ENCODE peak calls at places on chromosomes 7 and 10, in ten cellular contexts. E is CD4-positive, alpha-beta T cell; D is H1; C is Panc1; Z is Peyer's patch; I is HCT116; T is esophagus squamous epithelium; J is B cell; H is cardiac muscle cell; W is foreskin fibroblast. O is an unnamed sample.
A peak's percentile ranks its signal among the peaks of the same experiment; 100 is the strongest.

GRCh38 chr7:2892571-2892970 is 48.5 kb upstream of the GNA12 start:
- DNase-seq in E (no peak), D (no peak), C (no peak), Z (no peak), I (no peak), T (no peak), J (no peak), H (no peak), W (no peak), O (no peak)

GRCh38 chr10:103765981-103766380 is 89.4 kb downstream of the SH3PXD2A start:
- DNase-seq in E (peak; percentile 86), D (no peak), C (no peak), Z (no peak), I (no peak), T (no peak), J (peak; percentile 52), H (no peak), W (peak; percentile 28), O (peak; percentile 39)

GRCh38 chr7:93948106-93948505 is 26.6 kb downstream of the GNG11 start:
- DNase-seq in E (no peak), D (no peak), C (no peak), Z (no peak), I (no peak), T (no peak), J (no peak), H (peak; percentile 25), W (peak; percentile 46), O (no peak)

GRCh38 chr10:103932996-103933395 is 15.0 kb upstream of the STN1 start:
- DNase-seq in E (no peak), D (no peak), C (no peak), Z (no peak), I (no peak), T (no peak), J (no peak), H (no peak), W (no peak), O (no peak)

GRCh38 chr10:132671171-132672154 is 114.5 kb downstream of the NKX6-2 start:
- DNase-seq in E (no peak), D (no peak), C (no peak), Z (peak; percentile 29), I (no peak), T (no peak), J (no peak), H (no peak), W (no peak), O (no peak)

GRCh38 chr7:30812676-30813075 is 41.5 kb downstream of the MINDY4 start:
- DNase-seq in E (no peak), D (peak; percentile 28), C (no peak), Z (no peak), I (no peak), T (no peak), J (no peak), H (no peak), W (no peak), O (no peak)

GRCh38 chr7:13875496-13876074 is 113.9 kb downstream of the ETV1 start:
- DNase-seq in E (no peak), D (no peak), C (no peak), Z (no peak), I (no peak), T (no peak), J (no peak), H (no peak), W (no peak), O (no peak)

GRCh38 chr10:129626309-129626708 is 159.3 kb downstream of the MGMT start:
- DNase-seq in E (no peak), D (no peak), C (no peak), Z (no peak), I (no peak), T (no peak), J (no peak), H (no peak), W (no peak), O (no peak)

GRCh38 chr7:91343420-91343819 is 79.2 kb downstream of the FZD1 start:
- DNase-seq in E (no peak), D (no peak), C (no peak), Z (no peak), I (no peak), T (no peak), J (no peak), H (no peak), W (no peak), O (no peak)

GRCh38 chr10:130372222-130372621 is 236.0 kb downstream of the GLRX3 start:
- DNase-seq in E (no peak), D (no peak), C (no peak), Z (no peak), I (no peak), T (no peak), J (no peak), H (no peak), W (no peak), O (no peak)

GRCh38 chr10:5488272-5489161 is 10.9 kb downstream of the CALML5 start:
- DNase-seq in E (no peak), D (no peak), C (no peak), Z (peak; percentile 93), I (peak; percentile 7), T (no peak), J (no peak), H (no peak), W (no peak), O (no peak)

GRCh38 chr7:21542891-21543527 is at the start of gene DNAH11:
- DNase-seq in E (no peak), D (peak; percentile 88), C (no peak), Z (peak; percentile 62), I (no peak), T (no peak), J (no peak), H (peak; percentile 30), W (peak; percentile 64), O (no peak)

DNA sequence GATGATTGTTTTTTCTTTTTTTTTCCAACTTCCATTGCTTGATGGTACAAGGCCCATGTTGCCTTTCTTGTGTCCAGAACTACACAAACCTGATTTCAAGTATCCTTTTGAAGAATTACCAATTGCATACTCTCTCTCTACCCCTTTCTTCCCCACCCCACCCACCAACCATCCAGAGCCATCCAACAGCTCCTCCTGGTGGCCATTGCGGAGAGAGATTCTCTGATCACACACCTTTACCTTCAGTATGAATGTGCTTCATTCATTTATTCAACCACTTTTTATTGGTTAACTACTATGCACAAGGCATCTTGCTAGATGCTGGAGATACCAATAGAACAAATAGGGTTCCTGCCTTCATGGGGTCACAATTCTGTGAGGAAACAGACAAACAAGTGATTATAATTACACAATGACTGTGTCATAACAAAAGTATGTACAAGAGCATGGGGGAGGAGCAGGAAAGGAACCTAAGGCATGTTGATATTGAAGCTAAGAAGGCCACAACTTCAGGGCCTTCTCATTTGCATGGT is 297.1 kb upstream of the LYZL1 start:
- DNase-seq in E (peak; percentile 3), D (peak; percentile 83), C (no peak), Z (no peak), I (peak; percentile 68), T (no peak), J (no peak), H (peak; percentile 76), W (no peak), O (no peak)
- TF ChIP-seq CTCF in E (no peak), D (peak; percentile 88), C (peak; percentile 71), Z (peak; percentile 52), I (peak; percentile 93), T (peak; percentile 81), J (peak; percentile 46), H (peak; percentile 71), W (peak; percentile 52), O (peak; percentile 10)

GRCh38 chr10:91627344-91628102 is 5.3 kb downstream of the PPP1R3C start:
- DNase-seq in E (no peak), D (no peak), C (no peak), Z (no peak), I (no peak), T (no peak), J (no peak), H (no peak), W (peak; percentile 58), O (no peak)
- TF ChIP-seq CTCF in E (no peak), D (no peak), C (no peak), Z (no peak), I (no peak), T (no peak), J (no peak), H (no peak), W (no peak), O (no peak)

GRCh38 chr10:53209941-53210611 is 437.5 kb upstream of the MBL2 start:
- DNase-seq in E (no peak), D (no peak), C (no peak), Z (no peak), I (no peak), T (no peak), J (no peak), H (peak; percentile 6), W (no peak), O (no peak)
- TF ChIP-seq CTCF in E (no peak), D (no peak), C (peak; percentile 56), Z (no peak), I (no peak), T (no peak), J (no peak), H (no peak), W (no peak), O (no peak)

GRCh38 chr7:157468221-157469111 is 131.7 kb downstream of the DNAJB6 start:
- DNase-seq in E (no peak), D (peak; percentile 41), C (no peak), Z (no peak), I (no peak), T (no peak), J (no peak), H (no peak), W (no peak), O (no peak)

GRCh38 chr7:157464971-157465481 is 128.2 kb downstream of the DNAJB6 start:
- DNase-seq in E (no peak), D (peak; percentile 52), C (no peak), Z (no peak), I (no peak), T (no peak), J (no peak), H (no peak), W (no peak), O (no peak)

GRCh38 chr7:157467496-157468212 is 130.8 kb downstream of the DNAJB6 start:
- DNase-seq in E (no peak), D (peak; percentile 40), C (no peak), Z (no peak), I (no peak), T (no peak), J (no peak), H (no peak), W (no peak), O (no peak)

GRCh38 chr7:157465597-157466348 is 129.0 kb downstream of the DNAJB6 start:
- DNase-seq in E (no peak), D (no peak), C (no peak), Z (no peak), I (no peak), T (no peak), J (no peak), H (peak; percentile 41), W (no peak), O (no peak)

DNA sequence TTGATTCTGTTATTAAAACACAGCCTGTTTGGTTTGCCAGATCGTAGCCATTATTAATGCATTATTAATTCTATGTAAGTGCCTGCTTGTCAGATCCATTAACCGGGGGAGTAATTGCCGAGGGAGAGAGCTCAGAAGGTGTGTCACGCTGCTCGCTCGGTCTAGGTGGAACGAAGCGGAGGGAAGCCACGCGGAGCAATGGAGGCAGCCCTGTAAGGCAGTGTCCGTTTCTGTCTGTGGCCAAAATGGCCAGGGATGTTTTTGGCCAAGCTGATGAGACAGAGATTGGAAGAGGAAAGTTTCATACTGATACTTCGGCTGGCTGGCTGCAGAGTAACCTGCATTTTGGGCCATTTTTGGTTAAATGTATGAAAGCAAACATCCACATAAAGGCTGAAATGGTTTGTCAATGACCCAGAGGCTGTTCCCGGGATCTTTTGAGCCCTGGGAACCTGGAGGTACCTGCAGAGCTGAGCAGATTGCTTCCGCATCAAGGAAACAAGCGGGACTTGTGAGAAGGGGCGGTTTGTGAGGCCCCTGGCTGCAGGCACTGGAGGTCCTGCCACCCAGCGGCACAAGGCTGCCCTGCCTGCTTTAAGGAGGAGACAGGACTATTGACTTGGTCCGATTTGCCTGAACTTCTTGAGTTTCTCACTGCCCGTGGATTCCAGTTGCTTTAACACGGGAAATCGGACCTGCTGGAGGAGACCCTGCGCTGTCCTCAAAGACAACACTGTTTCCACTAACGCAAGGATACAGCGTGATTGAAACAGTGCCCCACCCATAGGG is 129.9 kb downstream of the DNAJB6 start:
- DNase-seq in E (no peak), D (peak; percentile 48), C (no peak), Z (no peak), I (no peak), T (no peak), J (no peak), H (no peak), W (no peak), O (no peak)
- TF ChIP-seq CTCF in E (no peak), D (peak; percentile 29), C (no peak), Z (no peak), I (no peak), T (no peak), J (no peak), H (no peak), W (no peak), O (no peak)

O was measured in natural killer cell.